ENCODE peak calls at places on chromosomes 16 and 17, in five cellular contexts. One of them, this sample, is unnamed. For H3K9me3, the result is how much of the 10 kb centered on the place peaks cover.

GRCh38 chr17:36641877-36642845 is 40.8 kb downstream of the MRM1 start:
- DNase-seq in CD4-positive, alpha-beta memory T cell: no peak
- DNase-seq in DND-41: no peak
- DNase-seq in mucosa of descending colon: peak
- DNase-seq in neural progenitor cell: peak
- DNase-seq in this sample: no peak

GRCh38 chr17:3765981-3766380 is 35.0 kb downstream of the ITGAE start:
- DNase-seq in mucosa of descending colon: no peak
- DNase-seq in neural progenitor cell: no peak
- DNase-seq in DND-41: peak
- DNase-seq in CD4-positive, alpha-beta memory T cell: no peak
- DNase-seq in this sample: no peak

GRCh38 chr16:81646561-81646960 is 132.5 kb upstream of the PLCG2 start:
- DNase-seq in DND-41: no peak
- DNase-seq in mucosa of descending colon: no peak
- DNase-seq in CD4-positive, alpha-beta memory T cell: no peak
- DNase-seq in neural progenitor cell: no peak
- DNase-seq in this sample: no peak

GRCh38 chr17:58273453-58274104 is 7.2 kb downstream of the MPO start:
- DNase-seq in mucosa of descending colon: no peak
- DNase-seq in neural progenitor cell: no peak
- DNase-seq in CD4-positive, alpha-beta memory T cell: no peak
- DNase-seq in DND-41: no peak
- DNase-seq in this sample: no peak

GRCh38 chr17:63120406-63120805 is 154.4 kb downstream of the TANC2 start:
- DNase-seq in DND-41: no peak
- DNase-seq in CD4-positive, alpha-beta memory T cell: no peak
- DNase-seq in mucosa of descending colon: no peak
- DNase-seq in neural progenitor cell: no peak
- DNase-seq in this sample: no peak

GRCh38 chr16:792221-792995 is 4.0 kb downstream of the CHTF18 start:
- DNase-seq in DND-41: no peak
- DNase-seq in neural progenitor cell: no peak
- DNase-seq in mucosa of descending colon: no peak
- DNase-seq in CD4-positive, alpha-beta memory T cell: no peak
- DNase-seq in this sample: no peak

GRCh38 chr16:1919680-1919998 is 1.4 kb upstream of the HS3ST6 start:
- DNase-seq in CD4-positive, alpha-beta memory T cell: no peak
- DNase-seq in mucosa of descending colon: no peak
- DNase-seq in neural progenitor cell: no peak
- DNase-seq in DND-41: no peak
- DNase-seq in this sample: no peak

GRCh38 chr17:67521773-67522069 is 144.6 kb downstream of the PITPNC1 start:
- DNase-seq in CD4-positive, alpha-beta memory T cell: no peak
- DNase-seq in mucosa of descending colon: no peak
- DNase-seq in DND-41: no peak
- DNase-seq in neural progenitor cell: no peak
- DNase-seq in this sample: no peak

GRCh38 chr16:3195975-3196374 is 8.0 kb downstream of the OR1F1 start:
- DNase-seq in neural progenitor cell: no peak
- DNase-seq in mucosa of descending colon: no peak
- DNase-seq in CD4-positive, alpha-beta memory T cell: no peak
- DNase-seq in DND-41: no peak
- DNase-seq in this sample: no peak

GRCh38 chr17:32222621-32223020 is 43.0 kb upstream of the RHBDL3 start:
- DNase-seq in DND-41: no peak
- DNase-seq in CD4-positive, alpha-beta memory T cell: no peak
- DNase-seq in neural progenitor cell: no peak
- DNase-seq in mucosa of descending colon: no peak
- DNase-seq in this sample: no peak

GRCh38 chr16:81866820-81867440 is 87.8 kb downstream of the PLCG2 start:
- DNase-seq in CD4-positive, alpha-beta memory T cell: no peak
- DNase-seq in mucosa of descending colon: peak
- DNase-seq in neural progenitor cell: no peak
- DNase-seq in DND-41: no peak
- DNase-seq in this sample: no peak

GRCh38 chr16:69647020-69647419 is 79.3 kb downstream of the NQO1 start:
- DNase-seq in CD4-positive, alpha-beta memory T cell: no peak
- DNase-seq in DND-41: no peak
- DNase-seq in neural progenitor cell: no peak
- DNase-seq in mucosa of descending colon: no peak
- DNase-seq in this sample: no peak

GRCh38 chr17:76266244-76266938 is 1.2 kb downstream of the UBALD2 start:
- DNase-seq in neural progenitor cell: no peak
- DNase-seq in CD4-positive, alpha-beta memory T cell: no peak
- DNase-seq in DND-41: peak
- DNase-seq in mucosa of descending colon: no peak
- DNase-seq in this sample: no peak

GRCh38 chr17:43556292-43556691 is 10.2 kb upstream of the ETV4 start:
- DNase-seq in mucosa of descending colon: no peak
- DNase-seq in neural progenitor cell: no peak
- DNase-seq in CD4-positive, alpha-beta memory T cell: no peak
- DNase-seq in DND-41: no peak
- DNase-seq in this sample: no peak

GRCh38 chr17:61048398-61049106 is 351.1 kb upstream of the TBX2 start:
- DNase-seq in neural progenitor cell: no peak
- DNase-seq in mucosa of descending colon: no peak
- DNase-seq in DND-41: no peak
- DNase-seq in CD4-positive, alpha-beta memory T cell: no peak
- DNase-seq in this sample: no peak

DNA sequence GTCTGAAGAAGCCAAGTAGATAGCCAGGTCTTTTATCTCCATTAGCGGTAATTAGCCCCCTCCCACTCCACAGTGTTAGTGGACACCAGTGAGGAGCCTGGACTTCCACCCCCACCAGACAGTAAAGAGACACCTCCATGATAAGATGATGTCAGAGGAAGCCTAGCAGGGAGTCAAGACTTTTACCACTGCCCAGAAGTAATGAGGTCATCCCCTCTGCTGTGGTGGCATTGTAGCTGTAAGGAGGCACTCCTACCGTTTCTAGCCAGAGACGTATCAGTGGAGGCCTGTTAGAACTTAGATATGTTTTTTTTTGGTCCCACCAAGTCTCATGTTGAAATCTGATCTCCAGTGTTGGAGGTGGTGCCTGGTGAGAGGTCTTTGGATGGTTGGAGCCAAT is 38.1 kb downstream of the PIK3R5 start:
- DNase-seq in CD4-positive, alpha-beta memory T cell: no peak
- DNase-seq in mucosa of descending colon: no peak
- DNase-seq in neural progenitor cell: no peak
- DNase-seq in DND-41: no peak
- DNase-seq in this sample: no peak
- H3K9me3 ChIP-seq in CD4-positive, alpha-beta memory T cell: under half
- H3K9me3 ChIP-seq in mucosa of descending colon: under half
- H3K9me3 ChIP-seq in neural progenitor cell: under half
- H3K9me3 ChIP-seq in DND-41: under half
- H3K9me3 ChIP-seq in this sample: under half

DNA sequence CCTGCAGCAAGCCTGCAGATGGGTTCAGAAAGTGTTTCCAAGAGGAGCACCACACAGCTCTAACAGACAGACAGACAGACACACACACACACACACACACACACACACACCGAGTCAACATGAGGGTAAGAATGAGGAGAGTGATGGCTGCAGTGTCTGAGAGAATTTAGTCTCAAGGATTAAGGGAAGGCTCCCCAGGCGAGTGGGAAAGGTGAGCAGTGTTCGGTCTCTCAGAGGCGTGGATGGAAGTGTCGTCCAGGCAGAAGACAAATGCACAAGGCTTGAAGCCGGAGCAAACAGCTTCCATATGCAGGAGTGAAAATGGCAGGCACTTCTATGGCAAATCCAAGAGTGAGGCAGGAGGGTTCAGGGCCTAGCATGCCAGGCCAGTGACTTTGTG is 770.1 kb downstream of the KCNJ18 start:
- DNase-seq in DND-41: no peak
- DNase-seq in mucosa of descending colon: no peak
- DNase-seq in CD4-positive, alpha-beta memory T cell: no peak
- DNase-seq in neural progenitor cell: no peak
- DNase-seq in this sample: no peak
- H3K9me3 ChIP-seq in DND-41: under half
- H3K9me3 ChIP-seq in mucosa of descending colon: half or more
- H3K9me3 ChIP-seq in CD4-positive, alpha-beta memory T cell: under half
- H3K9me3 ChIP-seq in neural progenitor cell: under half
- H3K9me3 ChIP-seq in this sample: under half

GRCh38 chr16:10145636-10146035 is 36.6 kb downstream of the GRIN2A start:
- DNase-seq in mucosa of descending colon: no peak
- DNase-seq in neural progenitor cell: no peak
- DNase-seq in DND-41: no peak
- DNase-seq in CD4-positive, alpha-beta memory T cell: no peak
- DNase-seq in this sample: no peak

GRCh38 chr16:10156111-10156510 is 26.1 kb downstream of the GRIN2A start:
- DNase-seq in DND-41: no peak
- DNase-seq in mucosa of descending colon: no peak
- DNase-seq in CD4-positive, alpha-beta memory T cell: no peak
- DNase-seq in neural progenitor cell: no peak
- DNase-seq in this sample: no peak

GRCh38 chr16:10153993-10154788 is 28.0 kb downstream of the GRIN2A start:
- DNase-seq in neural progenitor cell: no peak
- DNase-seq in CD4-positive, alpha-beta memory T cell: no peak
- DNase-seq in DND-41: no peak
- DNase-seq in mucosa of descending colon: no peak
- DNase-seq in this sample: no peak

GRCh38 chr16:10151718-10152117 is 30.5 kb downstream of the GRIN2A start:
- DNase-seq in DND-41: no peak
- DNase-seq in neural progenitor cell: no peak
- DNase-seq in mucosa of descending colon: no peak
- DNase-seq in CD4-positive, alpha-beta memory T cell: no peak
- DNase-seq in this sample: no peak

DNA sequence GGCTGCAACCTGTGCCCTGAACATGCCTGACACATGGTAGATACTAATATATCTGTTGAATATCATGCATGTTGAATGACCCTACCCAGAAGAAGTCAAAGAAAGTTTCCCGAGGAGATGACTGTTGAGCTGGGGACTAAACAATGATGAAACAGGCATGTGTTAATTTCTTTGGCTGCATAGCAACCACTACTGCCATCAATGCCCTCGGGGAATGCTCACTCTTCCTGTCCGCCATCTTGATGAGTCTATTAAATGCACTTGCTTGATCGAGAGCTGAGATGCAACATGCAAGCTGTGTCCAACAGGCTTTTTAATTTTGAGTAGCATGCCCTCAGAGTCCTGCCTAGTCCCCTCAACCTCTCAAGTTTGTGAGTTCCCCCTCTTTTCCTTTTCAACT is 31.3 kb downstream of the GRIN2A start:
- DNase-seq in DND-41: no peak
- DNase-seq in mucosa of descending colon: no peak
- DNase-seq in neural progenitor cell: no peak
- DNase-seq in CD4-positive, alpha-beta memory T cell: no peak
- DNase-seq in this sample: no peak
- H3K9me3 ChIP-seq in DND-41: under half
- H3K9me3 ChIP-seq in mucosa of descending colon: under half
- H3K9me3 ChIP-seq in neural progenitor cell: under half
- H3K9me3 ChIP-seq in CD4-positive, alpha-beta memory T cell: under half
- H3K9me3 ChIP-seq in this sample: under half

GRCh38 chr17:11492511-11492910 is 105.8 kb upstream of the DNAH9 start:
- DNase-seq in neural progenitor cell: no peak
- DNase-seq in DND-41: no peak
- DNase-seq in CD4-positive, alpha-beta memory T cell: no peak
- DNase-seq in mucosa of descending colon: no peak
- DNase-seq in this sample: no peak

GRCh38 chr17:11493947-11494346 is 104.3 kb upstream of the DNAH9 start:
- DNase-seq in DND-41: no peak
- DNase-seq in mucosa of descending colon: no peak
- DNase-seq in neural progenitor cell: peak
- DNase-seq in CD4-positive, alpha-beta memory T cell: no peak
- DNase-seq in this sample: no peak

GRCh38 chr17:11499881-11500280 is 98.4 kb upstream of the DNAH9 start:
- DNase-seq in mucosa of descending colon: no peak
- DNase-seq in CD4-positive, alpha-beta memory T cell: no peak
- DNase-seq in neural progenitor cell: no peak
- DNase-seq in DND-41: no peak
- DNase-seq in this sample: no peak

GRCh38 chr17:11490171-11490760 is 108.0 kb upstream of the DNAH9 start:
- DNase-seq in DND-41: no peak
- DNase-seq in mucosa of descending colon: no peak
- DNase-seq in neural progenitor cell: peak
- DNase-seq in CD4-positive, alpha-beta memory T cell: no peak
- DNase-seq in this sample: no peak

GRCh38 chr17:11495616-11496015 is 102.7 kb upstream of the DNAH9 start:
- DNase-seq in DND-41: no peak
- DNase-seq in CD4-positive, alpha-beta memory T cell: no peak
- DNase-seq in neural progenitor cell: no peak
- DNase-seq in mucosa of descending colon: no peak
- DNase-seq in this sample: no peak
- H3K9me3 ChIP-seq in DND-41: under half
- H3K9me3 ChIP-seq in CD4-positive, alpha-beta memory T cell: under half
- H3K9me3 ChIP-seq in neural progenitor cell: under half
- H3K9me3 ChIP-seq in mucosa of descending colon: under half
- H3K9me3 ChIP-seq in this sample: under half

GRCh38 chr16:48881272-48881671 is 271.3 kb upstream of the N4BP1 start:
- DNase-seq in mucosa of descending colon: no peak
- DNase-seq in DND-41: no peak
- DNase-seq in neural progenitor cell: no peak
- DNase-seq in CD4-positive, alpha-beta memory T cell: no peak
- DNase-seq in this sample: no peak

GRCh38 chr16:48879173-48879926 is 269.4 kb upstream of the N4BP1 start:
- DNase-seq in mucosa of descending colon: no peak
- DNase-seq in DND-41: no peak
- DNase-seq in CD4-positive, alpha-beta memory T cell: no peak
- DNase-seq in neural progenitor cell: no peak
- DNase-seq in this sample: no peak

DNA sequence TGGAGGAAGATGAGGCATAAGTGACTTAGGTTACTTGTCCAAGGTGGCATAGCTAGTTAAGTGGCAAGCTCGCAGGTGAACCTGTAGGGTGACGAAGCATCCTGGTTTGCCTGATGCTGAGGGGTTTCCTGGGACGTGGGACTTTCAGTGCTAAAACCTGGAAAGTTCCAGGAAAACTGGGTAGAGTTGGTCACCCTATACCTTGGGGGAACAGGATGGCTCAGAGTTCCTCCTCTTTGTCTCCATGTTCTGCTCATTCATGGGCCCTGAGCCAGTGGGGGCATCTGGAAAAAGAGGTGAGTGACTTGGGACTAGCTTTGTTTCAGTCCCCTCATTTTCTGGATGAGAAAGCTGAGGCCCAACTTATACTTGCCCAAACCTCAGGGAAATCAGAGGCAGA is 268.0 kb upstream of the N4BP1 start:
- DNase-seq in DND-41: no peak
- DNase-seq in CD4-positive, alpha-beta memory T cell: no peak
- DNase-seq in neural progenitor cell: no peak
- DNase-seq in mucosa of descending colon: no peak
- DNase-seq in this sample: no peak
- H3K9me3 ChIP-seq in DND-41: under half
- H3K9me3 ChIP-seq in CD4-positive, alpha-beta memory T cell: under half
- H3K9me3 ChIP-seq in neural progenitor cell: under half
- H3K9me3 ChIP-seq in mucosa of descending colon: under half
- H3K9me3 ChIP-seq in this sample: under half